ENCODE peak calls at places on chromosome 16, in five cellular contexts. T is PC-9; G is naive thymus-derived CD8-positive, alpha-beta T cell; P is astrocyte of the spinal cord; Q is cardiac fibroblast. E is an unnamed sample.

GRCh38 chr16:89167425-89167941 is 4.1 kb upstream of the CDH15 start:
- DNase-seq in Q (peak; percentile 73), P (peak; percentile 46), G (peak; percentile 81), T (peak; percentile 94), E (peak; percentile 43)

GRCh38 chr16:832652-833336 is 32.3 kb upstream of the GNG13 start:
- DNase-seq in Q (no peak), T (no peak), P (no peak), G (no peak), E (peak; percentile 14)

GRCh38 chr16:73056383-73056782 is 8.5 kb upstream of the ZFHX3 start:
- DNase-seq in Q (peak; percentile 39), T (no peak), P (no peak), G (no peak), E (no peak)

GRCh38 chr16:67445441-67445912 is 14.6 kb downstream of the HSD11B2 start:
- DNase-seq in Q (no peak), G (no peak), T (no peak), P (no peak), E (no peak)

GRCh38 chr16:19589771-19590302 is 34.3 kb downstream of the VPS35L start:
- DNase-seq in P (peak; percentile 71), T (no peak), Q (peak; percentile 78), G (no peak), E (no peak)

GRCh38 chr16:54282202-54282922 is 4.2 kb downstream of the IRX3 start:
- DNase-seq in T (no peak), G (no peak), P (peak; percentile 20), Q (no peak), E (peak; percentile 10)

GRCh38 chr16:10833271-10833670 is 14.7 kb upstream of the TVP23A start:
- DNase-seq in P (no peak), G (no peak), Q (no peak), T (no peak), E (no peak)

GRCh38 chr16:67254809-67255552 is 6.2 kb downstream of the SLC9A5 start:
- DNase-seq in Q (no peak), T (no peak), G (no peak), P (no peak), E (no peak)

GRCh38 chr16:50742521-50743150 is 750 bp downstream of the CYLD start:
- DNase-seq in T (no peak), G (peak; percentile 38), P (no peak), Q (peak; percentile 58), E (no peak)

GRCh38 chr16:928526-928925 is 42.3 kb downstream of the LMF1 start:
- DNase-seq in G (no peak), Q (no peak), T (no peak), P (no peak), E (no peak)

GRCh38 chr16:27330542-27330941 is 16.8 kb downstream of the IL4R start:
- DNase-seq in Q (peak; percentile 97), T (no peak), P (peak; percentile 97), G (no peak), E (no peak)

GRCh38 chr16:85570735-85571562 is 42.2 kb upstream of the GSE1 start:
- DNase-seq in Q (no peak), P (no peak), G (peak; percentile 31), T (no peak), E (no peak)

GRCh38 chr16:82888616-82889015 is 261.8 kb downstream of the CDH13 start:
- DNase-seq in P (peak; percentile 67), G (no peak), Q (no peak), T (no peak), E (no peak)

GRCh38 chr16:64590516-64590915 is 531.3 kb downstream of the CDH11 start:
- DNase-seq in G (no peak), Q (peak; percentile 78), P (peak; percentile 10), T (no peak), E (peak; percentile 12)

GRCh38 chr16:87803385-87803784 is 37.6 kb upstream of the KLHDC4 start:
- DNase-seq in T (no peak), P (no peak), G (no peak), Q (no peak), E (no peak)

E was measured in LoVo.